ENCODE peak calls at places on chromosomes 2 and 18, in seven cellular contexts. One of them, this sample, is unnamed.

GRCh38 chr18:33873127-33873526 is 295.1 kb downstream of the ASXL3 start:
- DNase-seq in heart left ventricle: no peak
- DNase-seq in kidney: no peak
- DNase-seq in small intestine: no peak
- DNase-seq in dorsolateral prefrontal cortex: no peak
- DNase-seq in fibroblast of lung: no peak
- DNase-seq in epithelial cell of esophagus: no peak
- DNase-seq in this sample: no peak

GRCh38 chr18:74289137-74289536 is 2.6 kb downstream of the CYB5A start:
- DNase-seq in heart left ventricle: no peak
- DNase-seq in kidney: no peak
- DNase-seq in small intestine: no peak
- DNase-seq in dorsolateral prefrontal cortex: no peak
- DNase-seq in fibroblast of lung: peak
- DNase-seq in epithelial cell of esophagus: no peak
- DNase-seq in this sample: no peak

GRCh38 chr18:8609711-8610441 is 639 bp downstream of the RAB12 start:
- DNase-seq in heart left ventricle: no peak
- DNase-seq in kidney: peak
- DNase-seq in small intestine: peak
- DNase-seq in dorsolateral prefrontal cortex: no peak
- DNase-seq in fibroblast of lung: no peak
- DNase-seq in epithelial cell of esophagus: peak
- DNase-seq in this sample: no peak

GRCh38 chr2:203870481-203870880 is 2.9 kb downstream of the CTLA4 start:
- DNase-seq in heart left ventricle: no peak
- DNase-seq in kidney: peak
- DNase-seq in small intestine: no peak
- DNase-seq in dorsolateral prefrontal cortex: no peak
- DNase-seq in fibroblast of lung: no peak
- DNase-seq in epithelial cell of esophagus: no peak
- DNase-seq in this sample: no peak

GRCh38 chr2:121368841-121369240 is 83.8 kb upstream of the TFCP2L1 start:
- DNase-seq in heart left ventricle: no peak
- DNase-seq in kidney: no peak
- DNase-seq in small intestine: no peak
- DNase-seq in dorsolateral prefrontal cortex: no peak
- DNase-seq in fibroblast of lung: no peak
- DNase-seq in epithelial cell of esophagus: no peak
- DNase-seq in this sample: no peak

GRCh38 chr2:172239944-172240590 is 137.4 kb upstream of the DLX2 start:
- DNase-seq in heart left ventricle: no peak
- DNase-seq in kidney: no peak
- DNase-seq in small intestine: no peak
- DNase-seq in dorsolateral prefrontal cortex: no peak
- DNase-seq in fibroblast of lung: peak
- DNase-seq in epithelial cell of esophagus: peak
- DNase-seq in this sample: peak

GRCh38 chr18:26089247-26090129 is 925 bp downstream of the SS18 start:
- DNase-seq in heart left ventricle: no peak
- DNase-seq in kidney: no peak
- DNase-seq in small intestine: peak
- DNase-seq in dorsolateral prefrontal cortex: no peak
- DNase-seq in fibroblast of lung: peak
- DNase-seq in epithelial cell of esophagus: peak
- DNase-seq in this sample: peak

GRCh38 chr2:120291464-120292311 is 39.0 kb downstream of the RALB start:
- DNase-seq in heart left ventricle: peak
- DNase-seq in kidney: no peak
- DNase-seq in small intestine: no peak
- DNase-seq in dorsolateral prefrontal cortex: no peak
- DNase-seq in fibroblast of lung: peak
- DNase-seq in epithelial cell of esophagus: peak
- DNase-seq in this sample: no peak

GRCh38 chr18:70907673-70908072 is 618.8 kb downstream of the SOCS6 start:
- DNase-seq in heart left ventricle: no peak
- DNase-seq in kidney: no peak
- DNase-seq in small intestine: no peak
- DNase-seq in dorsolateral prefrontal cortex: no peak
- DNase-seq in fibroblast of lung: no peak
- DNase-seq in epithelial cell of esophagus: no peak
- DNase-seq in this sample: no peak

DNA sequence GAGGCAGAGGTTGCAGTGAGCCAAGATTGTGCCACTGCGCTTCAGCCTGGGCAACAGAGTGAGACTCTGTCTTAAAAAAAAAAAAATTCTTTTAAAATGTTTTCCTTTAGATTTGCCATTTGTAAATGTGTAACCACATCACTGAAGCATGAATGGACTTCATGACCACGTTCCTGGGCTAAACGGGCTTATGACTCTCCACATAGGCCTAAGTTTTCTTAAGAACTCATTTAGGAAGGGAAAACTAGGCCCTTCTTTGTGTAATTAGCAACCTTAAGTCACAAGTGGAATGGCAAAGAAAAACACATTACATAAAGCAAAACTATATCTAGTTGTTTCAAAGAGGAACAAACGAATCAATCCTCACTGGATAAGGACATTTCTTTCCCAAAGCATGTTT is 99.5 kb downstream of the MEIS1 start:
- DNase-seq in heart left ventricle: no peak
- DNase-seq in kidney: no peak
- DNase-seq in small intestine: no peak
- DNase-seq in dorsolateral prefrontal cortex: no peak
- DNase-seq in fibroblast of lung: peak
- DNase-seq in epithelial cell of esophagus: no peak
- DNase-seq in this sample: no peak
- H3K4me3 ChIP-seq in heart left ventricle: no peak
- H3K4me3 ChIP-seq in kidney: no peak
- H3K4me3 ChIP-seq in small intestine: no peak
- H3K4me3 ChIP-seq in dorsolateral prefrontal cortex: no peak
- H3K4me3 ChIP-seq in fibroblast of lung: no peak
- H3K4me3 ChIP-seq in epithelial cell of esophagus: no peak
- H3K4me3 ChIP-seq in this sample: no peak

GRCh38 chr2:162017233-162017632 is 56.8 kb downstream of the DPP4 start:
- DNase-seq in heart left ventricle: no peak
- DNase-seq in kidney: no peak
- DNase-seq in small intestine: no peak
- DNase-seq in dorsolateral prefrontal cortex: no peak
- DNase-seq in fibroblast of lung: no peak
- DNase-seq in epithelial cell of esophagus: no peak
- DNase-seq in this sample: no peak

GRCh38 chr2:162012565-162012869 is 61.5 kb downstream of the DPP4 start:
- DNase-seq in heart left ventricle: no peak
- DNase-seq in kidney: no peak
- DNase-seq in small intestine: no peak
- DNase-seq in dorsolateral prefrontal cortex: no peak
- DNase-seq in fibroblast of lung: no peak
- DNase-seq in epithelial cell of esophagus: no peak
- DNase-seq in this sample: no peak

GRCh38 chr2:162013514-162014205 is 60.4 kb downstream of the DPP4 start:
- DNase-seq in heart left ventricle: no peak
- DNase-seq in kidney: no peak
- DNase-seq in small intestine: no peak
- DNase-seq in dorsolateral prefrontal cortex: no peak
- DNase-seq in fibroblast of lung: no peak
- DNase-seq in epithelial cell of esophagus: no peak
- DNase-seq in this sample: no peak

GRCh38 chr2:162016080-162016479 is 57.9 kb downstream of the DPP4 start:
- DNase-seq in heart left ventricle: no peak
- DNase-seq in kidney: no peak
- DNase-seq in small intestine: no peak
- DNase-seq in dorsolateral prefrontal cortex: no peak
- DNase-seq in fibroblast of lung: no peak
- DNase-seq in epithelial cell of esophagus: no peak
- DNase-seq in this sample: no peak

DNA sequence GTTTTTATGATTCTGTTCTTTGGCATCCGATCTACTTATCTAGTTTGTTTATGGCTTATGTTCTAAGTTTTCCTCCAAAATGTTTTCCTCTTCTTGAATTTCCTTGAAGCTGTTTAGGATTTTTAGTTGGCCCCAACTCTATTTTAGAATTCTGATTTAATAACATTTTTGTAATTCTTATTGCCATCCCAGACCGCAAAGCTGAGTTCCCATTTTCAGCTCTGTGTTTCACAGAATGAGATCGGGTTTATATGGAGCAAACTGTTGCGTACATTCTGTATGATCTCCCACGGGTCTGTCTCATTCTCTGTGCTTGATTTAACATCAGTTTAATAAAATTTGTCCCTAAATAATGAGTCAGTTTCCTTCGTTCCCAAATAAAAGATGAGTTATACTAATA is 59.3 kb downstream of the DPP4 start:
- DNase-seq in heart left ventricle: no peak
- DNase-seq in kidney: no peak
- DNase-seq in small intestine: no peak
- DNase-seq in dorsolateral prefrontal cortex: no peak
- DNase-seq in fibroblast of lung: no peak
- DNase-seq in epithelial cell of esophagus: no peak
- DNase-seq in this sample: no peak
- H3K4me3 ChIP-seq in heart left ventricle: no peak
- H3K4me3 ChIP-seq in kidney: no peak
- H3K4me3 ChIP-seq in small intestine: no peak
- H3K4me3 ChIP-seq in dorsolateral prefrontal cortex: no peak
- H3K4me3 ChIP-seq in fibroblast of lung: no peak
- H3K4me3 ChIP-seq in epithelial cell of esophagus: no peak
- H3K4me3 ChIP-seq in this sample: no peak

GRCh38 chr2:170818294-170819104 is 1.8 kb downstream of the GAD1 start:
- DNase-seq in heart left ventricle: no peak
- DNase-seq in kidney: no peak
- DNase-seq in small intestine: no peak
- DNase-seq in dorsolateral prefrontal cortex: no peak
- DNase-seq in fibroblast of lung: no peak
- DNase-seq in epithelial cell of esophagus: no peak
- DNase-seq in this sample: no peak
- H3K4me3 ChIP-seq in heart left ventricle: peak
- H3K4me3 ChIP-seq in kidney: peak
- H3K4me3 ChIP-seq in small intestine: no peak
- H3K4me3 ChIP-seq in dorsolateral prefrontal cortex: peak
- H3K4me3 ChIP-seq in fibroblast of lung: no peak
- H3K4me3 ChIP-seq in epithelial cell of esophagus: no peak
- H3K4me3 ChIP-seq in this sample: peak

DNA sequence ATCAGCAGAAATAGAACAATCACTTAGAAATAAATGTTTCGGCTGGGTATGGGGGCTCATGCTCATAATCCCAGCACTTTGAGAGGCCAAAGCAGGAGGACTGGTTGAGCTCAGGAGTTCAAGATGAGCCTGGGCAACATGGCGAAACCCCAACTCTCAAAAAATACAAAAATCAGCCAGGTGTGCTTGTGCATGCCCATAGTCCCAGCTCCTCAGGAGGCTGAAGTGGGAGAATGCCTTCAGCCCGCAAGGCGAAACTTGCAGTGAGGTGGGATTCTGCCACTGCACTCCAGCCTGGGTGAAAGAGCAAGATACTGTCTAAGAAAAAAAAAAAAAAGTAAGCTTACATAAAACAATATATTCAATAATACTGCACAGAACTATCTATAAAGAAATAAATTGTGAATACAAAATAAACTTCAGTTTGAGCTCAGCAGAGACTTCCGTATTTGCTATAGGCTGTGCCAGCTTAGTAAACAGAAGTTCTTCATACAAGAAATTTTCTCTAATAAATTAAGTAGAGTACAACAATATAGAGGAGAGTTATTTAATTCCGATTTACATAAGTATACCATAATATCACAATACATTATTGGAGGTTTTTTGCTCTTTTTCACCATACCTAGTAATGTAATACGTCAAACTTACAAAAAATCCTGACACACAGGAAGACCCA is 43.6 kb downstream of the SRBD1 start:
- DNase-seq in heart left ventricle: no peak
- DNase-seq in kidney: peak
- DNase-seq in small intestine: no peak
- DNase-seq in dorsolateral prefrontal cortex: no peak
- DNase-seq in fibroblast of lung: no peak
- DNase-seq in epithelial cell of esophagus: no peak
- DNase-seq in this sample: no peak
- H3K4me3 ChIP-seq in heart left ventricle: peak
- H3K4me3 ChIP-seq in kidney: peak
- H3K4me3 ChIP-seq in small intestine: no peak
- H3K4me3 ChIP-seq in dorsolateral prefrontal cortex: no peak
- H3K4me3 ChIP-seq in fibroblast of lung: no peak
- H3K4me3 ChIP-seq in epithelial cell of esophagus: no peak
- H3K4me3 ChIP-seq in this sample: no peak